ENCODE peak calls at places on chromosomes 7 and 10, in five cellular contexts. One of them, this sample, is unnamed.

GRCh38 chr7:55409474-55410225 is 44.5 kb downstream of the LANCL2 start:
- DNase-seq in HL-60: no peak
- DNase-seq in DND-41: no peak
- DNase-seq in uterus: no peak
- DNase-seq in brain microvascular endothelial cell: peak
- DNase-seq in this sample: peak

GRCh38 chr7:117320523-117320922 is 2.3 kb downstream of the WNT2 start:
- DNase-seq in HL-60: no peak
- DNase-seq in DND-41: no peak
- DNase-seq in uterus: no peak
- DNase-seq in brain microvascular endothelial cell: no peak
- DNase-seq in this sample: no peak

GRCh38 chr10:101397140-101397539 is 43.2 kb downstream of the BTRC start:
- DNase-seq in HL-60: no peak
- DNase-seq in DND-41: peak
- DNase-seq in uterus: peak
- DNase-seq in brain microvascular endothelial cell: peak
- DNase-seq in this sample: peak

GRCh38 chr7:77413861-77414424 is 2.2 kb downstream of the GSAP start:
- DNase-seq in HL-60: no peak
- DNase-seq in DND-41: no peak
- DNase-seq in uterus: no peak
- DNase-seq in brain microvascular endothelial cell: no peak
- DNase-seq in this sample: no peak

GRCh38 chr7:137097111-137097510 is 228.7 kb downstream of the CHRM2 start:
- DNase-seq in HL-60: no peak
- DNase-seq in DND-41: no peak
- DNase-seq in uterus: no peak
- DNase-seq in brain microvascular endothelial cell: peak
- DNase-seq in this sample: no peak

GRCh38 chr10:14173391-14173705 is 157.4 kb downstream of the FRMD4A start:
- DNase-seq in HL-60: no peak
- DNase-seq in DND-41: no peak
- DNase-seq in uterus: no peak
- DNase-seq in brain microvascular endothelial cell: no peak
- DNase-seq in this sample: peak

GRCh38 chr7:157555308-157555707 is 218.5 kb downstream of the DNAJB6 start:
- DNase-seq in HL-60: no peak
- DNase-seq in DND-41: no peak
- DNase-seq in uterus: no peak
- DNase-seq in brain microvascular endothelial cell: peak
- DNase-seq in this sample: no peak

GRCh38 chr7:50783304-50783703 is 608 bp upstream of the GRB10 start:
- DNase-seq in HL-60: no peak
- DNase-seq in DND-41: no peak
- DNase-seq in uterus: no peak
- DNase-seq in brain microvascular endothelial cell: no peak
- DNase-seq in this sample: no peak

GRCh38 chr7:129783097-129783919 is 169.5 kb downstream of the UBE2H start:
- DNase-seq in HL-60: no peak
- DNase-seq in DND-41: no peak
- DNase-seq in uterus: no peak
- DNase-seq in brain microvascular endothelial cell: no peak
- DNase-seq in this sample: no peak

GRCh38 chr7:94297397-94297838 is 97.3 kb upstream of the COL1A2 start:
- DNase-seq in HL-60: no peak
- DNase-seq in DND-41: no peak
- DNase-seq in uterus: peak
- DNase-seq in brain microvascular endothelial cell: peak
- DNase-seq in this sample: no peak

GRCh38 chr10:108465871-108466641 is 1301.5 kb upstream of the SORCS1 start:
- DNase-seq in HL-60: peak
- DNase-seq in DND-41: no peak
- DNase-seq in uterus: no peak
- DNase-seq in brain microvascular endothelial cell: no peak
- DNase-seq in this sample: no peak

GRCh38 chr10:132705173-132705572 is 80.8 kb downstream of the NKX6-2 start:
- DNase-seq in HL-60: no peak
- DNase-seq in DND-41: no peak
- DNase-seq in uterus: no peak
- DNase-seq in brain microvascular endothelial cell: no peak
- DNase-seq in this sample: no peak

GRCh38 chr10:4093438-4093837 is 308.4 kb upstream of the KLF6 start:
- DNase-seq in HL-60: no peak
- DNase-seq in DND-41: no peak
- DNase-seq in uterus: no peak
- DNase-seq in brain microvascular endothelial cell: no peak
- DNase-seq in this sample: no peak

GRCh38 chr10:76871697-76872295 is 765.8 kb downstream of the KCNMA1 start:
- DNase-seq in HL-60: no peak
- DNase-seq in DND-41: no peak
- DNase-seq in uterus: no peak
- DNase-seq in brain microvascular endothelial cell: no peak
- DNase-seq in this sample: no peak

GRCh38 chr10:122911889-122912484 is 1.6 kb downstream of the FAM24A start:
- DNase-seq in HL-60: peak
- DNase-seq in DND-41: peak
- DNase-seq in uterus: no peak
- DNase-seq in brain microvascular endothelial cell: peak
- DNase-seq in this sample: peak

GRCh38 chr10:29841724-29842649 is 207.2 kb upstream of the SVIL start:
- DNase-seq in HL-60: no peak
- DNase-seq in DND-41: peak
- DNase-seq in uterus: peak
- DNase-seq in brain microvascular endothelial cell: peak
- DNase-seq in this sample: no peak

GRCh38 chr10:986137-986825 is 2.0 kb upstream of the GTPBP4 start:
- DNase-seq in HL-60: no peak
- DNase-seq in DND-41: no peak
- DNase-seq in uterus: no peak
- DNase-seq in brain microvascular endothelial cell: peak
- DNase-seq in this sample: no peak

GRCh38 chr7:157473051-157473569 is 136.3 kb downstream of the DNAJB6 start:
- DNase-seq in HL-60: no peak
- DNase-seq in DND-41: no peak
- DNase-seq in uterus: no peak
- DNase-seq in brain microvascular endothelial cell: no peak
- DNase-seq in this sample: no peak

GRCh38 chr10:79995979-79996629 is 47.2 kb upstream of the SFTPD start:
- DNase-seq in HL-60: no peak
- DNase-seq in DND-41: no peak
- DNase-seq in uterus: no peak
- DNase-seq in brain microvascular endothelial cell: no peak
- DNase-seq in this sample: no peak

GRCh38 chr10:7218974-7219373 is 191.9 kb downstream of the SFMBT2 start:
- DNase-seq in HL-60: no peak
- DNase-seq in DND-41: no peak
- DNase-seq in uterus: no peak
- DNase-seq in brain microvascular endothelial cell: no peak
- DNase-seq in this sample: no peak

GRCh38 chr7:90119178-90119971 is 34.9 kb upstream of the STEAP1 start:
- DNase-seq in HL-60: no peak
- DNase-seq in DND-41: no peak
- DNase-seq in uterus: no peak
- DNase-seq in brain microvascular endothelial cell: no peak
- DNase-seq in this sample: no peak

GRCh38 chr7:32204361-32205018 is 134.3 kb upstream of the PDE1C start:
- DNase-seq in HL-60: peak
- DNase-seq in DND-41: peak
- DNase-seq in uterus: peak
- DNase-seq in brain microvascular endothelial cell: peak
- DNase-seq in this sample: peak

GRCh38 chr10:15163261-15163864 is 5.1 kb downstream of the NMT2 start:
- DNase-seq in HL-60: peak
- DNase-seq in DND-41: no peak
- DNase-seq in uterus: no peak
- DNase-seq in brain microvascular endothelial cell: peak
- DNase-seq in this sample: no peak

GRCh38 chr10:104254493-104255243 is at the start of gene GSTO1:
- DNase-seq in HL-60: peak
- DNase-seq in DND-41: peak
- DNase-seq in uterus: peak
- DNase-seq in brain microvascular endothelial cell: peak
- DNase-seq in this sample: peak

DNA sequence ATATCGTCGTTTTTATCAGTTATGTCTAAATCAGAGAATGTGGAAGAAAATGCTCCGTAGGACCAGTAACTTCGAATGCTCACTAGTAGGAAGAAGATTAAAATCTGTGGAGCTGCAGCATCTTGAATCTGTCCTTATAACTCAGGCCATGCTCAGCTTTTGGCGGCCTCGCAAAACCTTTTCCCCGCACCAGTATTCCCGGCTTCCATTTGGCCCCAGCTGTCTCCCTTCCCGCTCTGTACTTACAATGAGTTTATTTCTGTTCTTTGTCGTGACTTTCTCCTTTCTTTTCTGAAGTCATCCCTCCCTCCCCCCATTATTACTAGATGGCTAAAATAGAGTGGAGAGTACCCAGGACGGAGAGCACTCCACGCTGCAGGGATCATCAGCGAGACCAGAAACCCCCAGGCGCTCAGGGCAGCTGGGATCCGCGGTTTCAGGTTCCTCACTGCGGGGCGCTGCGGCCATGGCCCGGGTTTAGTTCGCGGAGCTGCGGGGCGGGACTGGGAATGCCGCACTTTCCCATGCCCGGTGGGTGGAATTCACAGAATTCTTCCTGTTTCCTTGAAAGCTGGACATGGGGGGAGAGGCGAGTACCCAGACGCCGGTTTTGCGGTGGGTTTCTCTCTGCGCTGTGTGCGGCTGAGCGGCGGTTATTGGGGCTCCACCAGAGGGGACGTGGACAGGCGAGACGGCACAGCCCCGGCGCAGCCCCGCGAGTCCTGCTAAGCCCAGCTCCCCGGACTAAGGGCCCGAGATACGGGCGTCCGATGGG is 183.5 kb downstream of the POM121L12 start:
- DNase-seq in HL-60: no peak
- DNase-seq in DND-41: no peak
- DNase-seq in uterus: no peak
- DNase-seq in brain microvascular endothelial cell: no peak
- DNase-seq in this sample: no peak
- H3K4me3 ChIP-seq in HL-60: no peak
- H3K4me3 ChIP-seq in DND-41: no peak
- H3K4me3 ChIP-seq in uterus: no peak
- H3K4me3 ChIP-seq in brain microvascular endothelial cell: peak
- H3K4me3 ChIP-seq in this sample: no peak

GRCh38 chr7:33686001-33686591 is 219.2 kb upstream of the BMPER start:
- DNase-seq in HL-60: no peak
- DNase-seq in DND-41: peak
- DNase-seq in uterus: no peak
- DNase-seq in brain microvascular endothelial cell: no peak
- DNase-seq in this sample: no peak
- TF ChIP-seq CTCF in HL-60: no peak
- TF ChIP-seq CTCF in DND-41: no peak
- TF ChIP-seq CTCF in uterus: no peak
- TF ChIP-seq CTCF in brain microvascular endothelial cell: no peak
- TF ChIP-seq CTCF in this sample: no peak

GRCh38 chr10:22988581-22989360 is 60.9 kb downstream of the ARMC3 start:
- DNase-seq in HL-60: peak
- DNase-seq in DND-41: peak
- DNase-seq in uterus: peak
- DNase-seq in brain microvascular endothelial cell: peak
- DNase-seq in this sample: peak
- H3K4me3 ChIP-seq in HL-60: no peak
- H3K4me3 ChIP-seq in DND-41: no peak
- H3K4me3 ChIP-seq in uterus: no peak
- H3K4me3 ChIP-seq in brain microvascular endothelial cell: no peak
- H3K4me3 ChIP-seq in this sample: no peak

GRCh38 chr7:121395961-121396757 is at the start of gene FAM3C:
- DNase-seq in HL-60: peak
- DNase-seq in DND-41: peak
- DNase-seq in uterus: peak
- DNase-seq in brain microvascular endothelial cell: peak
- DNase-seq in this sample: peak
- TF ChIP-seq CTCF in HL-60: peak
- TF ChIP-seq CTCF in DND-41: peak
- TF ChIP-seq CTCF in uterus: peak
- TF ChIP-seq CTCF in brain microvascular endothelial cell: peak
- TF ChIP-seq CTCF in this sample: peak

GRCh38 chr10:44382981-44383748 is 1.7 kb downstream of the CXCL12 start:
- DNase-seq in HL-60: no peak
- DNase-seq in DND-41: no peak
- DNase-seq in uterus: peak
- DNase-seq in brain microvascular endothelial cell: no peak
- DNase-seq in this sample: no peak
- H3K4me3 ChIP-seq in HL-60: no peak
- H3K4me3 ChIP-seq in DND-41: no peak
- H3K4me3 ChIP-seq in uterus: peak
- H3K4me3 ChIP-seq in brain microvascular endothelial cell: peak
- H3K4me3 ChIP-seq in this sample: no peak

GRCh38 chr7:46153583-46153950 is 232.5 kb upstream of the IGFBP3 start:
- DNase-seq in HL-60: no peak
- DNase-seq in DND-41: no peak
- DNase-seq in uterus: no peak
- DNase-seq in brain microvascular endothelial cell: no peak
- DNase-seq in this sample: no peak

GRCh38 chr7:46152671-46153070 is 231.6 kb upstream of the IGFBP3 start:
- DNase-seq in HL-60: no peak
- DNase-seq in DND-41: no peak
- DNase-seq in uterus: no peak
- DNase-seq in brain microvascular endothelial cell: no peak
- DNase-seq in this sample: peak

GRCh38 chr7:46156039-46156438 is 235.0 kb upstream of the IGFBP3 start:
- DNase-seq in HL-60: no peak
- DNase-seq in DND-41: no peak
- DNase-seq in uterus: no peak
- DNase-seq in brain microvascular endothelial cell: no peak
- DNase-seq in this sample: no peak

GRCh38 chr7:46155367-46155766 is 234.3 kb upstream of the IGFBP3 start:
- DNase-seq in HL-60: no peak
- DNase-seq in DND-41: no peak
- DNase-seq in uterus: no peak
- DNase-seq in brain microvascular endothelial cell: no peak
- DNase-seq in this sample: no peak

GRCh38 chr7:46153951-46154787 is 233.1 kb upstream of the IGFBP3 start:
- DNase-seq in HL-60: no peak
- DNase-seq in DND-41: no peak
- DNase-seq in uterus: no peak
- DNase-seq in brain microvascular endothelial cell: no peak
- DNase-seq in this sample: peak
- TF ChIP-seq CTCF in HL-60: no peak
- TF ChIP-seq CTCF in DND-41: no peak
- TF ChIP-seq CTCF in uterus: no peak
- TF ChIP-seq CTCF in brain microvascular endothelial cell: no peak
- TF ChIP-seq CTCF in this sample: peak

GRCh38 chr10:61939575-61940301 is 38.2 kb downstream of the ARID5B start:
- DNase-seq in HL-60: no peak
- DNase-seq in DND-41: no peak
- DNase-seq in uterus: no peak
- DNase-seq in brain microvascular endothelial cell: peak
- DNase-seq in this sample: peak
- H3K4me3 ChIP-seq in HL-60: no peak
- H3K4me3 ChIP-seq in DND-41: no peak
- H3K4me3 ChIP-seq in uterus: no peak
- H3K4me3 ChIP-seq in brain microvascular endothelial cell: no peak
- H3K4me3 ChIP-seq in this sample: peak

GRCh38 chr10:54402576-54402975 is 398.5 kb downstream of the PCDH15 start:
- DNase-seq in HL-60: no peak
- DNase-seq in DND-41: no peak
- DNase-seq in uterus: no peak
- DNase-seq in brain microvascular endothelial cell: no peak
- DNase-seq in this sample: peak
- TF ChIP-seq CTCF in HL-60: no peak
- TF ChIP-seq CTCF in DND-41: peak
- TF ChIP-seq CTCF in uterus: no peak
- TF ChIP-seq CTCF in brain microvascular endothelial cell: peak
- TF ChIP-seq CTCF in this sample: peak

This sample was measured in GM12865.